ENCODE peak calls at places on chromosomes 16 and 17, in ten cellular contexts. One of them, this sample, is unnamed. For H3K4me1 and H3K36me3, the result is how much of the 10 kb centered on the place peaks cover.

GRCh38 chr16:15846510-15846909 is 10.3 kb downstream of the MYH11 start:
- DNase-seq in GM23248: no peak
- DNase-seq in Peyer's patch: no peak
- DNase-seq in uterus: no peak
- DNase-seq in heart left ventricle: no peak
- DNase-seq in prostate gland: no peak
- DNase-seq in thoracic aorta: no peak
- DNase-seq in heart right ventricle: no peak
- DNase-seq in SJSA1: no peak
- DNase-seq in aorta: no peak
- DNase-seq in this sample: no peak

GRCh38 chr17:69828087-69828486 is 246.9 kb upstream of the KCNJ16 start:
- DNase-seq in GM23248: peak
- DNase-seq in Peyer's patch: no peak
- DNase-seq in uterus: no peak
- DNase-seq in heart left ventricle: no peak
- DNase-seq in prostate gland: no peak
- DNase-seq in thoracic aorta: no peak
- DNase-seq in heart right ventricle: peak
- DNase-seq in SJSA1: peak
- DNase-seq in aorta: peak
- DNase-seq in this sample: no peak

GRCh38 chr17:47982645-47983440 is 11.9 kb downstream of the CDK5RAP3 start:
- DNase-seq in GM23248: no peak
- DNase-seq in Peyer's patch: no peak
- DNase-seq in uterus: no peak
- DNase-seq in heart left ventricle: no peak
- DNase-seq in prostate gland: no peak
- DNase-seq in thoracic aorta: no peak
- DNase-seq in heart right ventricle: no peak
- DNase-seq in SJSA1: no peak
- DNase-seq in aorta: no peak
- DNase-seq in this sample: no peak

GRCh38 chr17:42891539-42892152 is 9.0 kb upstream of the G6PC1 start:
- DNase-seq in GM23248: peak
- DNase-seq in Peyer's patch: no peak
- DNase-seq in uterus: peak
- DNase-seq in heart left ventricle: peak
- DNase-seq in prostate gland: no peak
- DNase-seq in thoracic aorta: no peak
- DNase-seq in heart right ventricle: peak
- DNase-seq in SJSA1: no peak
- DNase-seq in aorta: peak
- DNase-seq in this sample: no peak

GRCh38 chr17:82005701-82006348 is 16.9 kb downstream of the CENPX start:
- DNase-seq in GM23248: no peak
- DNase-seq in Peyer's patch: no peak
- DNase-seq in uterus: no peak
- DNase-seq in heart left ventricle: no peak
- DNase-seq in prostate gland: no peak
- DNase-seq in thoracic aorta: no peak
- DNase-seq in heart right ventricle: no peak
- DNase-seq in SJSA1: no peak
- DNase-seq in aorta: no peak
- DNase-seq in this sample: no peak

GRCh38 chr16:89545044-89545830 is 15.2 kb upstream of the RPL13 start:
- DNase-seq in GM23248: no peak
- DNase-seq in Peyer's patch: no peak
- DNase-seq in uterus: no peak
- DNase-seq in heart left ventricle: no peak
- DNase-seq in prostate gland: no peak
- DNase-seq in thoracic aorta: no peak
- DNase-seq in heart right ventricle: no peak
- DNase-seq in SJSA1: no peak
- DNase-seq in aorta: no peak
- DNase-seq in this sample: no peak

GRCh38 chr17:39118674-39119419 is 32.6 kb downstream of the PLXDC1 start:
- DNase-seq in GM23248: no peak
- DNase-seq in Peyer's patch: no peak
- DNase-seq in uterus: no peak
- DNase-seq in heart left ventricle: no peak
- DNase-seq in prostate gland: no peak
- DNase-seq in thoracic aorta: no peak
- DNase-seq in heart right ventricle: no peak
- DNase-seq in SJSA1: no peak
- DNase-seq in aorta: no peak
- DNase-seq in this sample: no peak

GRCh38 chr17:79948406-79948917 is 87.2 kb downstream of the TBC1D16 start:
- DNase-seq in GM23248: no peak
- DNase-seq in Peyer's patch: peak
- DNase-seq in uterus: no peak
- DNase-seq in heart left ventricle: no peak
- DNase-seq in prostate gland: no peak
- DNase-seq in thoracic aorta: no peak
- DNase-seq in heart right ventricle: no peak
- DNase-seq in SJSA1: peak
- DNase-seq in aorta: no peak
- DNase-seq in this sample: no peak

GRCh38 chr16:71882505-71883192 is 1.3 kb downstream of the ZNF821 start:
- DNase-seq in GM23248: peak
- DNase-seq in Peyer's patch: peak
- DNase-seq in uterus: peak
- DNase-seq in heart left ventricle: no peak
- DNase-seq in prostate gland: peak
- DNase-seq in thoracic aorta: peak
- DNase-seq in heart right ventricle: no peak
- DNase-seq in SJSA1: peak
- DNase-seq in aorta: no peak
- DNase-seq in this sample: peak

GRCh38 chr16:55703003-55704001 is 47.5 kb downstream of the SLC6A2 start:
- DNase-seq in GM23248: peak
- DNase-seq in Peyer's patch: no peak
- DNase-seq in uterus: no peak
- DNase-seq in heart left ventricle: no peak
- DNase-seq in prostate gland: peak
- DNase-seq in thoracic aorta: no peak
- DNase-seq in heart right ventricle: no peak
- DNase-seq in SJSA1: no peak
- DNase-seq in aorta: no peak
- DNase-seq in this sample: no peak

GRCh38 chr16:83792391-83792790 is 15.4 kb upstream of the HSBP1 start:
- DNase-seq in GM23248: no peak
- DNase-seq in Peyer's patch: no peak
- DNase-seq in uterus: no peak
- DNase-seq in heart left ventricle: no peak
- DNase-seq in prostate gland: no peak
- DNase-seq in thoracic aorta: no peak
- DNase-seq in heart right ventricle: no peak
- DNase-seq in SJSA1: no peak
- DNase-seq in aorta: no peak
- DNase-seq in this sample: no peak

GRCh38 chr16:13055480-13055879 is 154.1 kb downstream of the SHISA9 start:
- DNase-seq in GM23248: no peak
- DNase-seq in Peyer's patch: no peak
- DNase-seq in uterus: no peak
- DNase-seq in heart left ventricle: no peak
- DNase-seq in prostate gland: no peak
- DNase-seq in thoracic aorta: no peak
- DNase-seq in heart right ventricle: no peak
- DNase-seq in SJSA1: no peak
- DNase-seq in aorta: no peak
- DNase-seq in this sample: no peak

GRCh38 chr17:63293310-63293709 is 152.8 kb downstream of the CYB561 start:
- DNase-seq in GM23248: peak
- DNase-seq in Peyer's patch: no peak
- DNase-seq in uterus: no peak
- DNase-seq in heart left ventricle: no peak
- DNase-seq in prostate gland: no peak
- DNase-seq in thoracic aorta: no peak
- DNase-seq in heart right ventricle: no peak
- DNase-seq in SJSA1: no peak
- DNase-seq in aorta: no peak
- DNase-seq in this sample: no peak

GRCh38 chr17:49383048-49383447 is 21.0 kb upstream of the ZNF652 start:
- DNase-seq in GM23248: no peak
- DNase-seq in Peyer's patch: no peak
- DNase-seq in uterus: no peak
- DNase-seq in heart left ventricle: no peak
- DNase-seq in prostate gland: no peak
- DNase-seq in thoracic aorta: no peak
- DNase-seq in heart right ventricle: no peak
- DNase-seq in SJSA1: no peak
- DNase-seq in aorta: no peak
- DNase-seq in this sample: no peak

GRCh38 chr17:36524428-36524876 is 10.2 kb downstream of the MYO19 start:
- DNase-seq in GM23248: peak
- DNase-seq in Peyer's patch: no peak
- DNase-seq in uterus: no peak
- DNase-seq in heart left ventricle: no peak
- DNase-seq in prostate gland: no peak
- DNase-seq in thoracic aorta: no peak
- DNase-seq in heart right ventricle: no peak
- DNase-seq in SJSA1: no peak
- DNase-seq in aorta: no peak
- DNase-seq in this sample: no peak

GRCh38 chr17:34733351-34733750 is 154.0 kb downstream of the TMEM132E start:
- DNase-seq in GM23248: no peak
- DNase-seq in Peyer's patch: no peak
- DNase-seq in uterus: no peak
- DNase-seq in heart left ventricle: no peak
- DNase-seq in prostate gland: no peak
- DNase-seq in thoracic aorta: no peak
- DNase-seq in heart right ventricle: no peak
- DNase-seq in SJSA1: no peak
- DNase-seq in aorta: no peak
- DNase-seq in this sample: no peak

GRCh38 chr17:64641499-64641898 is 20.6 kb downstream of the SMURF2 start:
- DNase-seq in GM23248: peak
- DNase-seq in Peyer's patch: no peak
- DNase-seq in uterus: no peak
- DNase-seq in heart left ventricle: no peak
- DNase-seq in prostate gland: no peak
- DNase-seq in thoracic aorta: no peak
- DNase-seq in heart right ventricle: no peak
- DNase-seq in SJSA1: peak
- DNase-seq in aorta: no peak
- DNase-seq in this sample: no peak

GRCh38 chr16:66516808-66517585 is 32.9 kb downstream of the TK2 start:
- DNase-seq in GM23248: peak
- DNase-seq in Peyer's patch: peak
- DNase-seq in uterus: peak
- DNase-seq in heart left ventricle: peak
- DNase-seq in prostate gland: peak
- DNase-seq in thoracic aorta: peak
- DNase-seq in heart right ventricle: peak
- DNase-seq in SJSA1: peak
- DNase-seq in aorta: peak
- DNase-seq in this sample: peak

GRCh38 chr16:66517586-66518263 is 32.2 kb downstream of the TK2 start:
- DNase-seq in GM23248: no peak
- DNase-seq in Peyer's patch: no peak
- DNase-seq in uterus: no peak
- DNase-seq in heart left ventricle: no peak
- DNase-seq in prostate gland: no peak
- DNase-seq in thoracic aorta: no peak
- DNase-seq in heart right ventricle: no peak
- DNase-seq in SJSA1: peak
- DNase-seq in aorta: peak
- DNase-seq in this sample: no peak

GRCh38 chr16:66519482-66519881 is 30.4 kb downstream of the TK2 start:
- DNase-seq in GM23248: no peak
- DNase-seq in Peyer's patch: no peak
- DNase-seq in uterus: no peak
- DNase-seq in heart left ventricle: no peak
- DNase-seq in prostate gland: no peak
- DNase-seq in thoracic aorta: no peak
- DNase-seq in heart right ventricle: no peak
- DNase-seq in SJSA1: peak
- DNase-seq in aorta: no peak
- DNase-seq in this sample: no peak

GRCh38 chr16:66515543-66516171 is 34.3 kb downstream of the TK2 start:
- DNase-seq in GM23248: peak
- DNase-seq in Peyer's patch: peak
- DNase-seq in uterus: peak
- DNase-seq in heart left ventricle: no peak
- DNase-seq in prostate gland: no peak
- DNase-seq in thoracic aorta: no peak
- DNase-seq in heart right ventricle: no peak
- DNase-seq in SJSA1: peak
- DNase-seq in aorta: peak
- DNase-seq in this sample: no peak

GRCh38 chr16:66516172-66516807 is 33.6 kb downstream of the TK2 start:
- DNase-seq in GM23248: peak
- DNase-seq in Peyer's patch: no peak
- DNase-seq in uterus: no peak
- DNase-seq in heart left ventricle: no peak
- DNase-seq in prostate gland: no peak
- DNase-seq in thoracic aorta: no peak
- DNase-seq in heart right ventricle: no peak
- DNase-seq in SJSA1: no peak
- DNase-seq in aorta: peak
- DNase-seq in this sample: no peak
- H3K4me1 ChIP-seq in GM23248: under half
- H3K4me1 ChIP-seq in Peyer's patch: under half
- H3K4me1 ChIP-seq in uterus: under half
- H3K4me1 ChIP-seq in heart left ventricle: under half
- H3K4me1 ChIP-seq in prostate gland: under half
- H3K4me1 ChIP-seq in thoracic aorta: half or more
- H3K4me1 ChIP-seq in heart right ventricle: half or more
- H3K4me1 ChIP-seq in SJSA1: half or more
- H3K4me1 ChIP-seq in aorta: under half
- H3K4me1 ChIP-seq in this sample: half or more

GRCh38 chr16:70768205-70768580 is 32.8 kb downstream of the VAC14 start:
- DNase-seq in GM23248: peak
- DNase-seq in Peyer's patch: no peak
- DNase-seq in uterus: no peak
- DNase-seq in heart left ventricle: no peak
- DNase-seq in prostate gland: no peak
- DNase-seq in thoracic aorta: no peak
- DNase-seq in heart right ventricle: no peak
- DNase-seq in SJSA1: no peak
- DNase-seq in aorta: no peak
- DNase-seq in this sample: no peak
- H3K27ac ChIP-seq in GM23248: peak
- H3K27ac ChIP-seq in Peyer's patch: no peak
- H3K27ac ChIP-seq in uterus: no peak
- H3K27ac ChIP-seq in heart left ventricle: no peak
- H3K27ac ChIP-seq in prostate gland: no peak
- H3K27ac ChIP-seq in thoracic aorta: no peak
- H3K27ac ChIP-seq in heart right ventricle: no peak
- H3K27ac ChIP-seq in SJSA1: peak
- H3K27ac ChIP-seq in aorta: no peak
- H3K27ac ChIP-seq in this sample: no peak

GRCh38 chr16:86934581-86935322 is 356.4 kb downstream of the FOXL1 start:
- DNase-seq in GM23248: no peak
- DNase-seq in Peyer's patch: no peak
- DNase-seq in uterus: no peak
- DNase-seq in heart left ventricle: no peak
- DNase-seq in prostate gland: no peak
- DNase-seq in thoracic aorta: no peak
- DNase-seq in heart right ventricle: no peak
- DNase-seq in SJSA1: no peak
- DNase-seq in aorta: no peak
- DNase-seq in this sample: no peak
- H3K36me3 ChIP-seq in GM23248: under half
- H3K36me3 ChIP-seq in Peyer's patch: under half
- H3K36me3 ChIP-seq in uterus: under half
- H3K36me3 ChIP-seq in heart left ventricle: under half
- H3K36me3 ChIP-seq in prostate gland: under half
- H3K36me3 ChIP-seq in thoracic aorta: under half
- H3K36me3 ChIP-seq in heart right ventricle: under half
- H3K36me3 ChIP-seq in SJSA1: under half
- H3K36me3 ChIP-seq in aorta: under half
- H3K36me3 ChIP-seq in this sample: under half

GRCh38 chr16:73046484-73047214 is 1.3 kb downstream of the ZFHX3 start:
- DNase-seq in GM23248: no peak
- DNase-seq in Peyer's patch: peak
- DNase-seq in uterus: no peak
- DNase-seq in heart left ventricle: no peak
- DNase-seq in prostate gland: no peak
- DNase-seq in thoracic aorta: no peak
- DNase-seq in heart right ventricle: no peak
- DNase-seq in SJSA1: no peak
- DNase-seq in aorta: peak
- DNase-seq in this sample: no peak
- H3K4me1 ChIP-seq in GM23248: half or more
- H3K4me1 ChIP-seq in Peyer's patch: under half
- H3K4me1 ChIP-seq in uterus: under half
- H3K4me1 ChIP-seq in heart left ventricle: under half
- H3K4me1 ChIP-seq in prostate gland: under half
- H3K4me1 ChIP-seq in thoracic aorta: half or more
- H3K4me1 ChIP-seq in heart right ventricle: half or more
- H3K4me1 ChIP-seq in SJSA1: half or more
- H3K4me1 ChIP-seq in aorta: under half
- H3K4me1 ChIP-seq in this sample: under half